ENCODE peak calls at places on chromosomes 16 and 17, in five cellular contexts. One of them, this sample, is unnamed. For H3K36me3 and H3K27me3, the result is how much of the 10 kb centered on the place peaks cover.

GRCh38 chr16:85683363-85683762 is 5.4 kb downstream of the GINS2 start:
- DNase-seq in fibroblast of lung: no peak
- DNase-seq in right atrium auricular region: no peak
- DNase-seq in neural progenitor cell: no peak
- DNase-seq in effector memory CD4-positive, alpha-beta T cell: no peak
- DNase-seq in this sample: no peak

GRCh38 chr16:12132850-12133249 is 156.3 kb downstream of the SNX29 start:
- DNase-seq in fibroblast of lung: no peak
- DNase-seq in right atrium auricular region: no peak
- DNase-seq in neural progenitor cell: no peak
- DNase-seq in effector memory CD4-positive, alpha-beta T cell: no peak
- DNase-seq in this sample: no peak

GRCh38 chr17:29039764-29040598 is 3.0 kb upstream of the PIPOX start:
- DNase-seq in fibroblast of lung: peak
- DNase-seq in right atrium auricular region: no peak
- DNase-seq in neural progenitor cell: peak
- DNase-seq in effector memory CD4-positive, alpha-beta T cell: no peak
- DNase-seq in this sample: no peak

GRCh38 chr16:9139965-9140364 is 48.5 kb downstream of the HAPSTR1 start:
- DNase-seq in fibroblast of lung: peak
- DNase-seq in right atrium auricular region: no peak
- DNase-seq in neural progenitor cell: peak
- DNase-seq in effector memory CD4-positive, alpha-beta T cell: no peak
- DNase-seq in this sample: no peak

GRCh38 chr17:13735861-13736260 is 134.1 kb upstream of the HS3ST3A1 start:
- DNase-seq in fibroblast of lung: no peak
- DNase-seq in right atrium auricular region: no peak
- DNase-seq in neural progenitor cell: no peak
- DNase-seq in effector memory CD4-positive, alpha-beta T cell: no peak
- DNase-seq in this sample: no peak

GRCh38 chr16:51490866-51491265 is 339.8 kb upstream of the SALL1 start:
- DNase-seq in fibroblast of lung: no peak
- DNase-seq in right atrium auricular region: no peak
- DNase-seq in neural progenitor cell: no peak
- DNase-seq in effector memory CD4-positive, alpha-beta T cell: no peak
- DNase-seq in this sample: no peak

GRCh38 chr17:73155410-73156165 is 9.2 kb upstream of the SSTR2 start:
- DNase-seq in fibroblast of lung: no peak
- DNase-seq in right atrium auricular region: no peak
- DNase-seq in neural progenitor cell: peak
- DNase-seq in effector memory CD4-positive, alpha-beta T cell: no peak
- DNase-seq in this sample: no peak

GRCh38 chr16:12341966-12342365 is 365.4 kb downstream of the SNX29 start:
- DNase-seq in fibroblast of lung: no peak
- DNase-seq in right atrium auricular region: no peak
- DNase-seq in neural progenitor cell: no peak
- DNase-seq in effector memory CD4-positive, alpha-beta T cell: no peak
- DNase-seq in this sample: no peak

GRCh38 chr17:41962768-41963434 is 3.7 kb upstream of the CNP start:
- DNase-seq in fibroblast of lung: peak
- DNase-seq in right atrium auricular region: peak
- DNase-seq in neural progenitor cell: peak
- DNase-seq in effector memory CD4-positive, alpha-beta T cell: peak
- DNase-seq in this sample: peak

GRCh38 chr17:13001991-13002615 is 15.7 kb downstream of the ELAC2 start:
- DNase-seq in fibroblast of lung: peak
- DNase-seq in right atrium auricular region: no peak
- DNase-seq in neural progenitor cell: no peak
- DNase-seq in effector memory CD4-positive, alpha-beta T cell: no peak
- DNase-seq in this sample: peak

GRCh38 chr16:85424260-85425060 is 188.7 kb upstream of the GSE1 start:
- DNase-seq in fibroblast of lung: no peak
- DNase-seq in right atrium auricular region: no peak
- DNase-seq in neural progenitor cell: no peak
- DNase-seq in effector memory CD4-positive, alpha-beta T cell: no peak
- DNase-seq in this sample: peak

GRCh38 chr16:17224350-17224749 is 246.4 kb downstream of the XYLT1 start:
- DNase-seq in fibroblast of lung: no peak
- DNase-seq in right atrium auricular region: no peak
- DNase-seq in neural progenitor cell: no peak
- DNase-seq in effector memory CD4-positive, alpha-beta T cell: no peak
- DNase-seq in this sample: no peak

GRCh38 chr17:73711184-73711583 is 66.9 kb upstream of the SDK2 start:
- DNase-seq in fibroblast of lung: no peak
- DNase-seq in right atrium auricular region: no peak
- DNase-seq in neural progenitor cell: no peak
- DNase-seq in effector memory CD4-positive, alpha-beta T cell: no peak
- DNase-seq in this sample: no peak

GRCh38 chr16:27377666-27378485 is 24.1 kb upstream of the IL21R start:
- DNase-seq in fibroblast of lung: no peak
- DNase-seq in right atrium auricular region: no peak
- DNase-seq in neural progenitor cell: no peak
- DNase-seq in effector memory CD4-positive, alpha-beta T cell: no peak
- DNase-seq in this sample: no peak

GRCh38 chr17:40317345-40317873 is 8.4 kb downstream of the RARA start:
- DNase-seq in fibroblast of lung: peak
- DNase-seq in right atrium auricular region: peak
- DNase-seq in neural progenitor cell: peak
- DNase-seq in effector memory CD4-positive, alpha-beta T cell: no peak
- DNase-seq in this sample: peak

GRCh38 chr17:38748329-38749221 is at the start of gene PCGF2:
- DNase-seq in fibroblast of lung: peak
- DNase-seq in right atrium auricular region: peak
- DNase-seq in neural progenitor cell: peak
- DNase-seq in effector memory CD4-positive, alpha-beta T cell: no peak
- DNase-seq in this sample: peak

GRCh38 chr17:2981325-2981724 is 82.1 kb downstream of the OR1D5 start:
- DNase-seq in fibroblast of lung: no peak
- DNase-seq in right atrium auricular region: no peak
- DNase-seq in neural progenitor cell: no peak
- DNase-seq in effector memory CD4-positive, alpha-beta T cell: no peak
- DNase-seq in this sample: peak

GRCh38 chr16:86505899-86506864 is 4.1 kb upstream of the FOXF1 start:
- DNase-seq in fibroblast of lung: no peak
- DNase-seq in right atrium auricular region: no peak
- DNase-seq in neural progenitor cell: no peak
- DNase-seq in effector memory CD4-positive, alpha-beta T cell: no peak
- DNase-seq in this sample: no peak

GRCh38 chr17:47210105-47210504 is 957 bp downstream of the MYL4 start:
- DNase-seq in fibroblast of lung: peak
- DNase-seq in right atrium auricular region: no peak
- DNase-seq in neural progenitor cell: no peak
- DNase-seq in effector memory CD4-positive, alpha-beta T cell: no peak
- DNase-seq in this sample: no peak

GRCh38 chr17:58686980-58687379 is 4.9 kb downstream of the TEX14 start:
- DNase-seq in fibroblast of lung: no peak
- DNase-seq in right atrium auricular region: no peak
- DNase-seq in neural progenitor cell: no peak
- DNase-seq in effector memory CD4-positive, alpha-beta T cell: no peak
- DNase-seq in this sample: no peak

DNA sequence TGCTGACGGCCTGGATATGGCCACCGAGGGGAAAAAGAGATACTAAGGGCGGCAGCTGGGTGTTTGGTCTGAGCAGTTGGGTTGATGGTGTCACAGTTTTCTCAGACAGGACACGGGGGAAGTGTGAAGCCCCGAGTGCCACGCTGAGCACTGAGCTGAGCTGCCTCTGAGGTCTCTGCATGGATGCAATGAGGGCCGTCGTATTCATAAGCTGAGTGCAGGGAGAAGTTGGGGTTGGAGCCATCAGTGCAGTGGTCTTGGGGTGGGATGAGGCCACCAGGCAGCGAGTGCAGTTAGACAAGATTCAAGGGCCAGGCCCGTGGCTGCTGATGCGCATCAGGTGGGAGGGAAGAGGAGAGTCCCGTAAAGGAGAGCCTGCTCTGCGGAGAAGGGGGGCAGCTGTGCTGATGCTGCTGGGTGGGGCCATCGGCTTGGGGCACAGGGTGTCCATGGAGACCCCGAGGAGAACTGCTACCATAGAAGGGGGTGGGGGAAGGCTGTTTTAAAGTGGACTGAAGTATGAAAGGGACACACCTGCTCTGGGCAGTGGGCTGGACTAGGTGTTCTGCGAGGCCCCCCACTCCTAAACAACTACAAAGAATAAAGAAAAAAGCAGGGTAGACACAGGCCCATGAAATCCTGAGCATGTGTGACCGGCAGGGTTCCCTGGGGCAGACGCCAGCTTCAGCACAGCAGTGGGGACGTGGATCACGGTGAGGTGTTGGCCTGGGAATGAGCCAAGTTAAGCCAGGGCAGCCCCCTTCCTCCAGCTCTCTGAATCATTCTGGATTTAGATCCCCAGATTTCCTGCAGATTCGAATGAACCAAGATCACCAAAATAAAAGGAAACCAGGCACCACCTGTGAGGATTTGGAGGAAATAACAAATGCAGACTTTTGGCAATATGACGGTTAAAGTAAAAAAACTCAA is 19.7 kb downstream of the IL34 start:
- DNase-seq in fibroblast of lung: no peak
- DNase-seq in right atrium auricular region: no peak
- DNase-seq in neural progenitor cell: no peak
- DNase-seq in effector memory CD4-positive, alpha-beta T cell: no peak
- DNase-seq in this sample: peak
- H3K36me3 ChIP-seq in fibroblast of lung: under half
- H3K36me3 ChIP-seq in right atrium auricular region: half or more
- H3K36me3 ChIP-seq in neural progenitor cell: under half
- H3K36me3 ChIP-seq in effector memory CD4-positive, alpha-beta T cell: under half
- H3K36me3 ChIP-seq in this sample: under half

DNA sequence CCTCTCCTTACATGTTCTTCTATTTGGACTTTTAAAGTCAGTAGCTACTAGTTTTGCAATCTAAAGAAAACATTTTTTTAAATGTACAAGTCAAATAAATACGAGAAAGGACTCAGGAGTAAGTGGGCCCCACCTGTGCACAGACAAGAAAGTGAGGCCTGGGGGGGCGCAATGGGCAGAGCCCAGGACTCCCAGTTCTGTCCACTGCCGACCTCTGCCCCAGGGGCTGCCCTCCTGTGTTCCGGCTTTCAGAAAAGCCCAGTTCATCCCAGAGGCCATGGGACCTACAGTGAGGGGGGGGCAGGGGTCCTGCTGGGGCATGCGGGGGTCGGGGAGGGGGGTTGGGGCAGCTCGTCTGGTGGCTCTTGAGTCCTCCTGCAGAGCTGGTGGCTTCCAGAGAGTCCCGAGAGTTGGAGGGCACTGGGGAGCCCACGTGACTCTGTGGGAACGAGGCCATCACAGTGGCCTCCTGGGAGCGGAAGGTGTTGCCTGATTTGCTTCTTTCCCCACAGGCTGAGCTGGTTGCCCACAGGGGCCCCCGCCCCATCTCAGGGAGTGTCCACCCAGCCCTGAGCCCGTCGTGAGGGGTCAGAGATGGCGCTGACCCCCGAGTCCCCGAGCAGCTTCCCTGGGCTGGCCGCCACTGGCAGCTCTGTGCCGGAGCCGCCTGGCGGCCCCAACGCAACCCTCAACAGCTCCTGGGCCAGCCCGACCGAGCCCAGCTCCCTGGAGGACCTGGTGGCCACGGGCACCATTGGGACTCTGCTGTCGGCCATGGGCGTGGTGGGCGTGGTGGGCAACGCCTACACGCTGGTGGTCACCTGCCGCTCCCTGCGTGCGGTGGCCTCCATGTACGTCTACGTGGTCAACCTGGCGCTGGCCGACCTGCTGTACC is 2.4 kb downstream of the UTS2R start:
- DNase-seq in fibroblast of lung: no peak
- DNase-seq in right atrium auricular region: no peak
- DNase-seq in neural progenitor cell: no peak
- DNase-seq in effector memory CD4-positive, alpha-beta T cell: no peak
- DNase-seq in this sample: no peak
- H3K27me3 ChIP-seq in fibroblast of lung: under half
- H3K27me3 ChIP-seq in right atrium auricular region: under half
- H3K27me3 ChIP-seq in neural progenitor cell: under half
- H3K27me3 ChIP-seq in effector memory CD4-positive, alpha-beta T cell: under half
- H3K27me3 ChIP-seq in this sample: under half

GRCh38 chr17:36937001-36937960 is at the start of gene LHX1:
- DNase-seq in fibroblast of lung: no peak
- DNase-seq in right atrium auricular region: no peak
- DNase-seq in neural progenitor cell: peak
- DNase-seq in effector memory CD4-positive, alpha-beta T cell: no peak
- DNase-seq in this sample: no peak
- H3K4me3 ChIP-seq in fibroblast of lung: no peak
- H3K4me3 ChIP-seq in right atrium auricular region: no peak
- H3K4me3 ChIP-seq in neural progenitor cell: peak
- H3K4me3 ChIP-seq in effector memory CD4-positive, alpha-beta T cell: peak
- H3K4me3 ChIP-seq in this sample: no peak

GRCh38 chr16:3089717-3090592 is 9.1 kb downstream of the ZSCAN10 start:
- DNase-seq in fibroblast of lung: no peak
- DNase-seq in right atrium auricular region: no peak
- DNase-seq in neural progenitor cell: no peak
- DNase-seq in effector memory CD4-positive, alpha-beta T cell: no peak
- DNase-seq in this sample: no peak
- H3K36me3 ChIP-seq in fibroblast of lung: under half
- H3K36me3 ChIP-seq in right atrium auricular region: under half
- H3K36me3 ChIP-seq in neural progenitor cell: under half
- H3K36me3 ChIP-seq in effector memory CD4-positive, alpha-beta T cell: under half
- H3K36me3 ChIP-seq in this sample: under half

DNA sequence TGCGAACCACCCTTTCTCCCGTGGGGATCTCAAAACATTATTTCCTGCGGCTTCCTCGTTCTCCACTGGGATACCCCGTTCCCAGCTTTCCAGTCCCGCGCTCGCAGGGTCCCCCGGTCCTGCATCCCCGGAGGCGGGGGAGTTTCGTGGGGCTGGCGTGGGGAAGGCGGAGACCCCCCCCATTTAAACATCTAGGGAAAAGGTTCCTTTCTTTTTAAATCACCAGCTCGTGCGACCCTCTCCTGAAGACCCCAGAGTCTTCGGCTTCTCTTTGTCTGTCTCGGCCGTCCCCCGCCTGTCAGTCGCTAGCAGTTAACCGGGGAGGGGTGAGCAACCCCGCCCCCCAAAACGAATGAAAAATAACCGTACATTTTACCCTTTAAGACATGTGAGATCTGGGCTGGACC is 486 bp upstream of the IGF2BP1 start:
- DNase-seq in fibroblast of lung: no peak
- DNase-seq in right atrium auricular region: no peak
- DNase-seq in neural progenitor cell: no peak
- DNase-seq in effector memory CD4-positive, alpha-beta T cell: no peak
- DNase-seq in this sample: no peak
- H3K27me3 ChIP-seq in fibroblast of lung: half or more
- H3K27me3 ChIP-seq in right atrium auricular region: half or more
- H3K27me3 ChIP-seq in neural progenitor cell: under half
- H3K27me3 ChIP-seq in effector memory CD4-positive, alpha-beta T cell: half or more
- H3K27me3 ChIP-seq in this sample: under half

GRCh38 chr16:67240506-67240905 is 6.8 kb downstream of the FHOD1 start:
- DNase-seq in fibroblast of lung: peak
- DNase-seq in right atrium auricular region: no peak
- DNase-seq in neural progenitor cell: no peak
- DNase-seq in effector memory CD4-positive, alpha-beta T cell: no peak
- DNase-seq in this sample: peak
- H3K4me3 ChIP-seq in fibroblast of lung: no peak
- H3K4me3 ChIP-seq in right atrium auricular region: no peak
- H3K4me3 ChIP-seq in neural progenitor cell: no peak
- H3K4me3 ChIP-seq in effector memory CD4-positive, alpha-beta T cell: no peak
- H3K4me3 ChIP-seq in this sample: no peak